ENCODE peak calls at places on chromosomes 4 and X, in seven cellular contexts. One of them, this sample, is unnamed. For H3K4me1 and H3K27me3, the result is how much of the 10 kb centered on the place peaks cover.

GRCh38 chrX:38678217-38678616 is 116.9 kb downstream of the TSPAN7 start:
- DNase-seq in mesendoderm: no peak
- DNase-seq in heart right ventricle: no peak
- DNase-seq in right lobe of liver: no peak
- DNase-seq in ovary: no peak
- DNase-seq in adrenal gland: no peak
- DNase-seq in aorta: no peak
- DNase-seq in this sample: no peak

GRCh38 chr4:143559757-143560147 is 46.2 kb downstream of the SMARCA5 start:
- DNase-seq in mesendoderm: no peak
- DNase-seq in heart right ventricle: no peak
- DNase-seq in right lobe of liver: no peak
- DNase-seq in ovary: peak
- DNase-seq in adrenal gland: peak
- DNase-seq in aorta: no peak
- DNase-seq in this sample: peak

GRCh38 chrX:107288676-107289075 is 82.3 kb downstream of the DNAAF6 start:
- DNase-seq in mesendoderm: no peak
- DNase-seq in heart right ventricle: no peak
- DNase-seq in right lobe of liver: no peak
- DNase-seq in ovary: no peak
- DNase-seq in adrenal gland: no peak
- DNase-seq in aorta: no peak
- DNase-seq in this sample: no peak

GRCh38 chrX:132737743-132738142 is 220.7 kb downstream of the HS6ST2 start:
- DNase-seq in mesendoderm: no peak
- DNase-seq in heart right ventricle: no peak
- DNase-seq in right lobe of liver: no peak
- DNase-seq in ovary: no peak
- DNase-seq in adrenal gland: peak
- DNase-seq in aorta: no peak
- DNase-seq in this sample: no peak

GRCh38 chrX:26253526-26253925 is 37.6 kb downstream of the MAGEB5 start:
- DNase-seq in mesendoderm: no peak
- DNase-seq in heart right ventricle: no peak
- DNase-seq in right lobe of liver: no peak
- DNase-seq in ovary: no peak
- DNase-seq in adrenal gland: no peak
- DNase-seq in aorta: no peak
- DNase-seq in this sample: no peak

GRCh38 chr4:136831553-136831952 is 700.7 kb downstream of the PCDH18 start:
- DNase-seq in mesendoderm: peak
- DNase-seq in heart right ventricle: no peak
- DNase-seq in right lobe of liver: no peak
- DNase-seq in ovary: no peak
- DNase-seq in adrenal gland: no peak
- DNase-seq in aorta: no peak
- DNase-seq in this sample: no peak

GRCh38 chr4:153205028-153205648 is 895 bp downstream of the TRIM2 start:
- DNase-seq in mesendoderm: peak
- DNase-seq in heart right ventricle: no peak
- DNase-seq in right lobe of liver: no peak
- DNase-seq in ovary: no peak
- DNase-seq in adrenal gland: no peak
- DNase-seq in aorta: no peak
- DNase-seq in this sample: peak

GRCh38 chrX:145190801-145191389 is 56.4 kb upstream of the SPANXN1 start:
- DNase-seq in mesendoderm: no peak
- DNase-seq in heart right ventricle: no peak
- DNase-seq in right lobe of liver: no peak
- DNase-seq in ovary: no peak
- DNase-seq in adrenal gland: no peak
- DNase-seq in aorta: no peak
- DNase-seq in this sample: peak

GRCh38 chrX:362351-362750 is 24.4 kb downstream of the PPP2R3B start:
- DNase-seq in mesendoderm: no peak
- DNase-seq in heart right ventricle: no peak
- DNase-seq in right lobe of liver: no peak
- DNase-seq in ovary: no peak
- DNase-seq in adrenal gland: no peak
- DNase-seq in aorta: peak
- DNase-seq in this sample: no peak

GRCh38 chrX:85020216-85020615 is 16.5 kb downstream of the APOOL start:
- DNase-seq in mesendoderm: no peak
- DNase-seq in heart right ventricle: no peak
- DNase-seq in right lobe of liver: no peak
- DNase-seq in ovary: no peak
- DNase-seq in adrenal gland: no peak
- DNase-seq in aorta: no peak
- DNase-seq in this sample: no peak

GRCh38 chr4:41132055-41132683 is 82.2 kb downstream of the APBB2 start:
- DNase-seq in mesendoderm: no peak
- DNase-seq in heart right ventricle: no peak
- DNase-seq in right lobe of liver: peak
- DNase-seq in ovary: no peak
- DNase-seq in adrenal gland: no peak
- DNase-seq in aorta: no peak
- DNase-seq in this sample: no peak

GRCh38 chr4:8142556-8142955 is 16.1 kb downstream of the ABLIM2 start:
- DNase-seq in mesendoderm: no peak
- DNase-seq in heart right ventricle: no peak
- DNase-seq in right lobe of liver: no peak
- DNase-seq in ovary: no peak
- DNase-seq in adrenal gland: no peak
- DNase-seq in aorta: no peak
- DNase-seq in this sample: no peak

GRCh38 chr4:75671802-75672421 is 1.3 kb downstream of the G3BP2 start:
- DNase-seq in mesendoderm: no peak
- DNase-seq in heart right ventricle: no peak
- DNase-seq in right lobe of liver: no peak
- DNase-seq in ovary: no peak
- DNase-seq in adrenal gland: no peak
- DNase-seq in aorta: no peak
- DNase-seq in this sample: peak

GRCh38 chr4:70992354-70992753 is 1.1 kb upstream of the DCK start:
- DNase-seq in mesendoderm: peak
- DNase-seq in heart right ventricle: no peak
- DNase-seq in right lobe of liver: no peak
- DNase-seq in ovary: no peak
- DNase-seq in adrenal gland: no peak
- DNase-seq in aorta: no peak
- DNase-seq in this sample: no peak

GRCh38 chrX:63809158-63809557 is 24.1 kb upstream of the ARHGEF9 start:
- DNase-seq in mesendoderm: peak
- DNase-seq in heart right ventricle: no peak
- DNase-seq in right lobe of liver: no peak
- DNase-seq in ovary: no peak
- DNase-seq in adrenal gland: no peak
- DNase-seq in aorta: no peak
- DNase-seq in this sample: no peak

GRCh38 chr4:67575232-67575888 is 16.8 kb downstream of the STAP1 start:
- DNase-seq in mesendoderm: peak
- DNase-seq in heart right ventricle: no peak
- DNase-seq in right lobe of liver: no peak
- DNase-seq in ovary: no peak
- DNase-seq in adrenal gland: no peak
- DNase-seq in aorta: no peak
- DNase-seq in this sample: no peak

GRCh38 chr4:128220286-128221235 is 67.1 kb downstream of the PGRMC2 start:
- DNase-seq in mesendoderm: peak
- DNase-seq in heart right ventricle: no peak
- DNase-seq in right lobe of liver: no peak
- DNase-seq in ovary: no peak
- DNase-seq in adrenal gland: no peak
- DNase-seq in aorta: no peak
- DNase-seq in this sample: peak

GRCh38 chrX:150841466-150842197 is 56.8 kb downstream of the CD99L2 start:
- DNase-seq in mesendoderm: no peak
- DNase-seq in heart right ventricle: no peak
- DNase-seq in right lobe of liver: no peak
- DNase-seq in ovary: no peak
- DNase-seq in adrenal gland: peak
- DNase-seq in aorta: no peak
- DNase-seq in this sample: no peak

GRCh38 chr4:104756837-104757236 is 262.1 kb upstream of the CXXC4 start:
- DNase-seq in mesendoderm: no peak
- DNase-seq in heart right ventricle: no peak
- DNase-seq in right lobe of liver: no peak
- DNase-seq in ovary: no peak
- DNase-seq in adrenal gland: no peak
- DNase-seq in aorta: no peak
- DNase-seq in this sample: no peak

GRCh38 chrX:63128509-63128908 is 222.6 kb downstream of the SPIN4 start:
- DNase-seq in mesendoderm: peak
- DNase-seq in heart right ventricle: no peak
- DNase-seq in right lobe of liver: no peak
- DNase-seq in ovary: no peak
- DNase-seq in adrenal gland: peak
- DNase-seq in aorta: no peak
- DNase-seq in this sample: no peak

GRCh38 chrX:66635360-66635759 is 3.5 kb downstream of the EDA2R start:
- DNase-seq in mesendoderm: peak
- DNase-seq in heart right ventricle: no peak
- DNase-seq in right lobe of liver: no peak
- DNase-seq in ovary: no peak
- DNase-seq in adrenal gland: no peak
- DNase-seq in aorta: no peak
- DNase-seq in this sample: no peak

GRCh38 chr4:83644677-83645639 is 109.0 kb downstream of the GPAT3 start:
- DNase-seq in mesendoderm: peak
- DNase-seq in heart right ventricle: no peak
- DNase-seq in right lobe of liver: no peak
- DNase-seq in ovary: no peak
- DNase-seq in adrenal gland: peak
- DNase-seq in aorta: no peak
- DNase-seq in this sample: peak

GRCh38 chrX:47838361-47838760 is 1.7 kb downstream of the ZNF81 start:
- DNase-seq in mesendoderm: no peak
- DNase-seq in heart right ventricle: no peak
- DNase-seq in right lobe of liver: no peak
- DNase-seq in ovary: no peak
- DNase-seq in adrenal gland: no peak
- DNase-seq in aorta: no peak
- DNase-seq in this sample: no peak

DNA sequence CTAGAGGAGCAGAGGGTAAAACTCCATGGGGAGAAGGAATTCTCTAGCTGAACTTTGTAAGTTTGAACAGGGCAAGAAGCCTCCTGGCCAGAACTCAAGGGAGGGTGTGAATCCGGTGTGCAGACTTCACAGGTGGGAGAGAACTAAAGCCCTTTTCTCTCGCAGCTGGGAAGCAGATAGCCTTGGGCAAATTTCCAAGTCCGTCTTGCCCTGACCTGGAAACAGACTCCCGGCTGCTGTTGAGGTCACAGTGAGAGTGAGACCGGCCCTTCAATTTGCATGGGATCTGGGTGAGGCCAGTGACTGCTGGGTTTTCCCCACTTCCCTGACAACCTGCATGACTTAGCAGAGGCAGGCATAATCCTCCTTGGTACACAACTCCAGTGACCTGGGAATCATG is 94.5 kb upstream of the ZNF827 start:
- DNase-seq in mesendoderm: peak
- DNase-seq in heart right ventricle: no peak
- DNase-seq in right lobe of liver: no peak
- DNase-seq in ovary: no peak
- DNase-seq in adrenal gland: peak
- DNase-seq in aorta: no peak
- DNase-seq in this sample: no peak
- H3K4me1 ChIP-seq in mesendoderm: under half
- H3K4me1 ChIP-seq in heart right ventricle: under half
- H3K4me1 ChIP-seq in right lobe of liver: under half
- H3K4me1 ChIP-seq in ovary: under half
- H3K4me1 ChIP-seq in adrenal gland: under half
- H3K4me1 ChIP-seq in aorta: under half
- H3K4me1 ChIP-seq in this sample: under half

DNA sequence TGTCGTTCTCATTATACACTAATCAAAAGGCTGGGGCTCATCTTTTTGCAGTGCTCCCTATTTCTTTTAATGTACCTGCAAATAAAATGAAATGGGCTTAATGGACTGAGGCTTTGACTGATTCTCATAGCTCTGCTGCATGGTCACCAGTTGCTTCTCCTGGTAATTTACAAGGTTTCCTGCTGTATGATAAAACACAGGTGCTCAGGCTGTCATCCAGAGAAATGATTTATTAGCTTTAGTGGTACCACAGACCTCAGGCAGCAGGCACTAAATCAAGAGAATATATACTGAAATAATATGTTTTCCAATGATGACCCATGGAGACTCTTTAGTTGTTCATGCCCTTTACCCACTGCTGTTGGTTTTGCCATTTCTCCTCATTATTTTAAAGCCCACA is 137.7 kb downstream of the C4orf33 start:
- DNase-seq in mesendoderm: no peak
- DNase-seq in heart right ventricle: no peak
- DNase-seq in right lobe of liver: no peak
- DNase-seq in ovary: no peak
- DNase-seq in adrenal gland: no peak
- DNase-seq in aorta: no peak
- DNase-seq in this sample: no peak
- H3K27me3 ChIP-seq in mesendoderm: under half
- H3K27me3 ChIP-seq in heart right ventricle: under half
- H3K27me3 ChIP-seq in right lobe of liver: under half
- H3K27me3 ChIP-seq in ovary: under half
- H3K27me3 ChIP-seq in adrenal gland: under half
- H3K27me3 ChIP-seq in aorta: under half
- H3K27me3 ChIP-seq in this sample: under half

DNA sequence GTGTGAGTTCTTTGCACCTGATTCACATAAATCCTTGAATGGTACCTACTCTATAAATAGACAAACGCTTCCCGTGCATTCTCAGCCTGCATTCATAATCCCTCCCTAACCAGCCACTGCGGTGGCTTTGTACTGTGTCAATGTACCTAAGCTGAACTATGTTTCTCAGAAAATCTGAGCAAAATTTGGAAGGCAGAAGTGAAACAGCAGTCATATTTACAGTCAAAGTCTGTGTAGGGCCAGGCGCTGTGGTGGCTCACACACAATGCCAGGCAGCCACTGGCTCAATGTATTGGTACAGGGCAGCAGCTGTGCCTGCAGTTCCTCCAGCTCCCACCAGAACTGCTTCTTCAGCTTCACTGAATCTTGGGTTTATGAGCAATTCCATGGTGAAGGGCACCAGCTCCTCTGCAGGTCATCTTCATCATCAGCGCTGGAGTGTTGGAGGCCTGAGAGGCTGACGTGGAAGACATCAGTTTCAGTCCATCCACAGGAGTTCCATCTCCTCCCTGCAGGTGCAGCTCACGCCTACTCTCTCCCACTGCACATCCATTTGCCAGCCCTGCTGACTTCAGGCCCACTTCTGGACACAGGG is 32.3 kb upstream of the IRF2 start:
- DNase-seq in mesendoderm: peak
- DNase-seq in heart right ventricle: no peak
- DNase-seq in right lobe of liver: no peak
- DNase-seq in ovary: no peak
- DNase-seq in adrenal gland: no peak
- DNase-seq in aorta: no peak
- DNase-seq in this sample: peak
- H3K27ac ChIP-seq in mesendoderm: no peak
- H3K27ac ChIP-seq in heart right ventricle: no peak
- H3K27ac ChIP-seq in right lobe of liver: no peak
- H3K27ac ChIP-seq in ovary: no peak
- H3K27ac ChIP-seq in adrenal gland: no peak
- H3K27ac ChIP-seq in aorta: no peak
- H3K27ac ChIP-seq in this sample: no peak

GRCh38 chr4:86942185-86942666 is 7.4 kb downstream of the AFF1 start:
- DNase-seq in mesendoderm: no peak
- DNase-seq in heart right ventricle: no peak
- DNase-seq in right lobe of liver: no peak
- DNase-seq in ovary: no peak
- DNase-seq in adrenal gland: no peak
- DNase-seq in aorta: no peak
- DNase-seq in this sample: no peak
- H3K4me1 ChIP-seq in mesendoderm: under half
- H3K4me1 ChIP-seq in heart right ventricle: half or more
- H3K4me1 ChIP-seq in right lobe of liver: under half
- H3K4me1 ChIP-seq in ovary: under half
- H3K4me1 ChIP-seq in adrenal gland: under half
- H3K4me1 ChIP-seq in aorta: under half
- H3K4me1 ChIP-seq in this sample: under half

This sample was measured in CD4-positive, CD25-positive, alpha-beta regulatory T cell.